ENCODE peak calls at places on chromosomes 5 and 9, in five cellular contexts. V is H1, U is GM12891, P is GM12878, Y is HepG2. Q is an unnamed sample.

GRCh38 chr5:169801324-169801777 is 164.3 kb downstream of the DOCK2 start:
- DNase-seq in P (no peak), V (no peak), Y (no peak), U (no peak), Q (no peak)

GRCh38 chr9:135552698-135553161 is 6.8 kb downstream of the OBP2A start:
- DNase-seq in P (no peak), Y (no peak), V (no peak), U (no peak), Q (no peak)

GRCh38 chr5:122153774-122154173 is 24.4 kb downstream of the ZNF474 start:
- DNase-seq in V (no peak), U (no peak), P (no peak), Y (no peak), Q (no peak)

GRCh38 chr9:20619492-20619860 is 2.8 kb downstream of the MLLT3 start:
- DNase-seq in U (no peak), V (no peak), P (no peak), Y (no peak), Q (no peak)

GRCh38 chr5:135008981-135009735 is 24.9 kb downstream of the PITX1 start:
- DNase-seq in V (no peak), P (no peak), U (no peak), Y (no peak), Q (no peak)

GRCh38 chr5:154267516-154267915 is 77.0 kb downstream of the GALNT10 start:
- DNase-seq in Y (no peak), V (no peak), U (no peak), P (no peak), Q (no peak)

GRCh38 chr5:16570121-16570815 is 46.5 kb downstream of the RETREG1 start:
- DNase-seq in U (no peak), Y (no peak), P (no peak), V (no peak), Q (no peak)

GRCh38 chr9:91411096-91411771 is 12.4 kb downstream of the NFIL3 start:
- DNase-seq in P (no peak), U (no peak), V (no peak), Y (no peak), Q (no peak)

GRCh38 chr9:108634164-108634563 is 221.6 kb downstream of the ACTL7B start:
- DNase-seq in V (no peak), U (no peak), P (no peak), Y (no peak), Q (no peak)

GRCh38 chr5:116861097-116861496 is 286.5 kb upstream of the SEMA6A start:
- DNase-seq in U (no peak), Y (no peak), P (no peak), V (no peak), Q (no peak)

GRCh38 chr5:68339921-68340321 is 124.4 kb downstream of the PIK3R1 start:
- DNase-seq in V (no peak), Y (no peak), P (no peak), U (no peak), Q (no peak)

GRCh38 chr9:87684627-87685204 is 41.2 kb upstream of the CTSL start:
- DNase-seq in Y (peak), P (no peak), V (no peak), U (no peak), Q (no peak)

GRCh38 chr5:16522096-16522495 is 56.5 kb upstream of the ZNF622 start:
- DNase-seq in V (no peak), U (no peak), Y (no peak), P (no peak), Q (no peak)

GRCh38 chr9:117400131-117400530 is 14.7 kb downstream of the ASTN2 start:
- DNase-seq in Y (no peak), V (no peak), U (no peak), P (no peak), Q (no peak)

GRCh38 chr5:82863260-82863659 is 213.9 kb downstream of the TMEM167A start:
- DNase-seq in P (no peak), Y (no peak), V (no peak), U (no peak), Q (no peak)

GRCh38 chr5:142906863-142907671 is 136.9 kb downstream of the ARHGAP26 start:
- DNase-seq in U (no peak), Y (no peak), P (no peak), V (no peak), Q (no peak)

GRCh38 chr5:133294380-133294779 is 242.6 kb downstream of the HSPA4 start:
- DNase-seq in Y (no peak), P (no peak), V (no peak), U (no peak), Q (no peak)

GRCh38 chr9:4298255-4299005 is 1.4 kb downstream of the GLIS3 start:
- DNase-seq in U (peak), P (no peak), V (no peak), Y (no peak), Q (peak)

GRCh38 chr5:174799146-174799545 is 74.8 kb downstream of the MSX2 start:
- DNase-seq in P (no peak), V (no peak), Y (no peak), U (no peak), Q (no peak)

GRCh38 chr5:108258001-108258400 is 123.9 kb downstream of the FBXL17 start:
- DNase-seq in P (no peak), U (no peak), V (no peak), Y (no peak), Q (no peak)

GRCh38 chr5:28286566-28286965 is 1248.2 kb upstream of the CDH9 start:
- DNase-seq in V (no peak), P (no peak), U (no peak), Y (no peak), Q (no peak)

GRCh38 chr9:101727621-101728524 is 10.6 kb downstream of the GRIN3A start:
- DNase-seq in P (no peak), V (no peak), Y (peak), U (peak), Q (no peak)

GRCh38 chr5:161269125-161269524 is 277.4 kb downstream of the GABRB2 start:
- DNase-seq in U (no peak), Y (no peak), V (no peak), P (no peak), Q (no peak)

GRCh38 chr9:27537027-27537435 is 7.4 kb upstream of the MOB3B start:
- DNase-seq in P (no peak), V (no peak), U (no peak), Y (peak), Q (no peak)

GRCh38 chr5:68528877-68529276 is 313.3 kb downstream of the PIK3R1 start:
- DNase-seq in U (no peak), P (no peak), V (no peak), Y (no peak), Q (no peak)

GRCh38 chr9:92634712-92635605 is 35.0 kb downstream of the IPPK start:
- DNase-seq in Y (peak), P (peak), V (peak), U (peak), Q (peak)

GRCh38 chr5:58849151-58849550 is 266.3 kb downstream of the RAB3C start:
- DNase-seq in V (no peak), Y (no peak), U (no peak), P (no peak), Q (no peak)

GRCh38 chr5:43106290-43106638 is 14.4 kb upstream of the ZNF131 start:
- DNase-seq in P (no peak), Y (no peak), U (no peak), V (no peak), Q (no peak)

GRCh38 chr5:153460421-153460820 is 30.0 kb upstream of the GRIA1 start:
- DNase-seq in U (no peak), P (no peak), V (no peak), Y (no peak), Q (no peak)

DNA sequence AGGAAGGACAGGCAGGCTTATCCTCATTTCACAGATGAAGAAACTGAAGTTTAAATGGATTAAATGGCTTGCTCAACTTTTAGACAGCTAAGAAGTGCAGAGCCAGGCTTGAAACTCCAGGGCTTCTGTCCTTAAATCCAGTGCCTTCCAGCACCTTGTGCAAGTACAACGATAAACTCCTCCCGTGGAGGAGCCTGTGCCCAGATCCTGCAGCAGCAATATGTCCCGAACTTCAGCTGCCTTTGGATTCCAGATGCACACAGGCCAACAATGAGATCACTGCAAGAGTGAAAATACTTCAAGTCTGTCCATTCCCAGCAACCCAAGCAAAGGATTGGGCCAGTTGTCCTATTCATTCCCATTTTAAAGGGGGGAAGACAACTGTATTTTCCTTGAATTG is 199.6 kb downstream of the CRB2 start:
- DNase-seq in U (no peak), P (no peak), V (no peak), Y (no peak), Q (no peak)
- TF ChIP-seq POLR2AphosphoS5 in U (no peak), P (no peak), V (no peak), Y (no peak), Q (no peak)

GRCh38 chr5:53856491-53856890 is 296.1 kb downstream of the NDUFS4 start:
- DNase-seq in P (no peak), Y (no peak), U (no peak), V (no peak), Q (no peak)
- TF ChIP-seq POLR2A in P (no peak), Y (no peak), U (no peak), V (no peak), Q (no peak)

GRCh38 chr9:89179920-89180667 is 1.5 kb upstream of the SHC3 start:
- DNase-seq in P (no peak), Y (peak), U (no peak), V (peak), Q (no peak)

GRCh38 chr9:89177021-89177400 is 1.6 kb downstream of the SHC3 start:
- DNase-seq in V (no peak), U (no peak), P (no peak), Y (no peak), Q (no peak)

GRCh38 chr9:89177401-89178161 is 1.0 kb downstream of the SHC3 start:
- DNase-seq in Y (no peak), U (no peak), P (no peak), V (no peak), Q (no peak)

GRCh38 chr9:89178162-89179120 is at the start of gene SHC3:
- DNase-seq in Y (no peak), V (no peak), P (no peak), U (no peak), Q (no peak)

DNA sequence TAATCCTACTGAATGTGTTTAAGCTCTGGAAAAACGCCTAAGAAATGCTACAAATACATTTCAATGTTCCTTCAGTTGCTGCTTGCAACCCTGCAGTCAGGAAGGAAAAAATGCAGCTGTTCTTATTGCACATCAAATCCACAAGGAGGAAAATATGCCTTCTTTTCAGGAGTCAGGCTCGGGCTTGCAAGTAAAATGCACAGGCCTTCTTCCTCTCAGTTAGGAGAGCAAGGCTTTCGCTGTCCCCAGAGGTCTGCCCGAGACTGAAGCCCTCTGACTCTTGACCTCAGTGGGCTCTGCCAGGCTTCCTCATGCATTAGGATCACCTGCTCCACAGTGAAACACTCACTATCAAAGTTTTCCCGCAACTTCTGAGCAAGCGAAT is 909 bp upstream of the SHC3 start:
- DNase-seq in U (no peak), V (no peak), P (no peak), Y (no peak), Q (no peak)
- TF ChIP-seq TAF1 in U (no peak), V (no peak), P (no peak), Y (no peak), Q (no peak)

GRCh38 chr5:3326569-3327232 is 268.9 kb upstream of the IRX1 start:
- DNase-seq in Y (no peak), P (no peak), V (no peak), U (no peak), Q (no peak)

GRCh38 chr5:3323144-3323543 is 272.5 kb upstream of the IRX1 start:
- DNase-seq in V (no peak), P (no peak), Y (no peak), U (no peak), Q (no peak)

GRCh38 chr5:3325811-3326568 is 269.6 kb upstream of the IRX1 start:
- DNase-seq in V (no peak), U (no peak), P (no peak), Y (no peak), Q (no peak)

GRCh38 chr5:3324421-3325101 is 271.1 kb upstream of the IRX1 start:
- DNase-seq in Y (no peak), U (no peak), P (no peak), V (no peak), Q (no peak)

DNA sequence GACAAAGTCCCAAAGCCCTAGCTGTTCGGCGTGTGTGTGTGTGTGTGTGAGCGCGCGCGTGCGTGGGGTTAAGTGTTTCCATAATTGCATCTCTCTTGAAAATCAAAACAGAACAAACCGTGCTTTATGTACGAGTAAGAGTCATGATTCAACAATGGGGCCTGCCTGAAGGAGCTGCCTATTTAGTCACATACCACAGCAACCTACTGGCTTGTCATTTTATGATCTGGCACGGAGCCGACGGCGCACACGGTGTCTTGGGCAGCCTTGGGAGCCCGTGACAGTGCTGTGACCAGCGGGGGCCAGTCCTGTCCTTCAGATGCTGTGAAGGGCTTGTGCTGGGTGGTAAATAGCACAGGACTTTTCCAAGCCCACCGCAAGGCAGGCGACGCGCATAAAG is 270.4 kb upstream of the IRX1 start:
- DNase-seq in P (no peak), U (no peak), V (no peak), Y (no peak), Q (no peak)
- TF ChIP-seq POLR2AphosphoS5 in P (no peak), U (no peak), V (no peak), Y (no peak), Q (no peak)

DNA sequence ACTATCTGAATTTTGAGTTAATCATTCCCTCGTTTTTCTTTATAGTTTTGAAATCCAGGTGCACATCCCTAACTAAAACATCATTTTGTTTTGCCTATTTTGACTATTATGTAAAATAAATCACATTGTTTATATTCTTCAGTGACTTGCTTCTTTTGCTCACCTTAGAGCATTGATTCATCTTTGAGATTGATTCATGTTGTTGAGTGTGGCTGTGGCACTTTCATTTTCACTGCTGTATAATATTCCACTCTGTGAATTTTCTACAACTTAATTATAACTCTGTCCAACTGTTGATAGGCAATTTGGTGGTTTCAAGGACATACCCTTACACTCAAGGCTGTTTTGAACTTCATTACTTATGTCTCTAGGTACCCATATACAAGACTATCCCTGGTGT is 12.5 kb downstream of the NKX2-5 start:
- DNase-seq in P (no peak), U (no peak), V (no peak), Y (no peak), Q (no peak)
- TF ChIP-seq POLR2A in P (no peak), U (no peak), V (no peak), Y (no peak), Q (no peak)

DNA sequence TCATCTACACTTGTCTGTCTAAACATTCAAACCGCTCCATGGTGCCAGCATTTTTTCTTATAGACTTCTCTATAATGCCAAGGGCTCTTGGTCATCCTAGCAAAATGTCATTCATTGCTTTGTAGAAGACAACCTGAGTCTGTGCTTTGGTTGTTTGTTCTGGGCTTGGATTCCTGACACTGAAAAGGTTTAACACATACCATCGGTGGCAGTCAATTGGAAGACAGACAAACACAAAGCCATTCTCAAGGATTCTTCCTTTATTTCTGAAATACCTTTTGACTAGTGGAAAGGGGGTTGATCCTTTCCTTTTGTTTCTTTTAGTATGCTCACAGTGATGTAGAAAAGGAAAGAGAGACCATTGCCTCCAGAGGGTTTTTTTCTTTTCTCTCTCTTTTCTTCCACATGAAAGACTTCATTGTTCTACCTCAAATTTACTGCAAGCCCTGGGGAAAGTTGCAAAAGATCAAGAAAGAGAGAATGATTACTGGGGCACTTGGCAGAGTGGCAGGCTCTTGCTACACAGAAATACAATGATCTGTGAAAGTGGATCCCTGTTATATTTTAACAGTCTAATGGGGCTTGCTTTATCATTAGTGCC is 66.4 kb upstream of the TMC1 start:
- DNase-seq in P (no peak), U (no peak), V (peak), Y (peak), Q (no peak)
- TF ChIP-seq TAF1 in P (no peak), U (no peak), V (no peak), Y (no peak), Q (no peak)

GRCh38 chr9:114972510-114972909 is 42.1 kb upstream of the TNFSF8 start:
- DNase-seq in Y (no peak), V (no peak), P (no peak), U (no peak), Q (no peak)
- TF ChIP-seq POLR2AphosphoS5 in Y (no peak), V (no peak), P (no peak), U (no peak), Q (no peak)

GRCh38 chr5:138180841-138181240 is 1.9 kb downstream of the KIF20A start:
- DNase-seq in Y (no peak), P (no peak), V (no peak), U (no peak), Q (no peak)

GRCh38 chr5:138177936-138178515 is 404 bp downstream of the BRD8 start:
- DNase-seq in Y (peak), U (no peak), P (no peak), V (no peak), Q (no peak)

GRCh38 chr5:138180183-138180782 is 1.4 kb downstream of the KIF20A start:
- DNase-seq in V (no peak), Y (peak), P (peak), U (no peak), Q (no peak)

GRCh38 chr5:138179277-138179857 is 455 bp downstream of the KIF20A start:
- DNase-seq in V (no peak), P (no peak), Y (peak), U (no peak), Q (no peak)

DNA sequence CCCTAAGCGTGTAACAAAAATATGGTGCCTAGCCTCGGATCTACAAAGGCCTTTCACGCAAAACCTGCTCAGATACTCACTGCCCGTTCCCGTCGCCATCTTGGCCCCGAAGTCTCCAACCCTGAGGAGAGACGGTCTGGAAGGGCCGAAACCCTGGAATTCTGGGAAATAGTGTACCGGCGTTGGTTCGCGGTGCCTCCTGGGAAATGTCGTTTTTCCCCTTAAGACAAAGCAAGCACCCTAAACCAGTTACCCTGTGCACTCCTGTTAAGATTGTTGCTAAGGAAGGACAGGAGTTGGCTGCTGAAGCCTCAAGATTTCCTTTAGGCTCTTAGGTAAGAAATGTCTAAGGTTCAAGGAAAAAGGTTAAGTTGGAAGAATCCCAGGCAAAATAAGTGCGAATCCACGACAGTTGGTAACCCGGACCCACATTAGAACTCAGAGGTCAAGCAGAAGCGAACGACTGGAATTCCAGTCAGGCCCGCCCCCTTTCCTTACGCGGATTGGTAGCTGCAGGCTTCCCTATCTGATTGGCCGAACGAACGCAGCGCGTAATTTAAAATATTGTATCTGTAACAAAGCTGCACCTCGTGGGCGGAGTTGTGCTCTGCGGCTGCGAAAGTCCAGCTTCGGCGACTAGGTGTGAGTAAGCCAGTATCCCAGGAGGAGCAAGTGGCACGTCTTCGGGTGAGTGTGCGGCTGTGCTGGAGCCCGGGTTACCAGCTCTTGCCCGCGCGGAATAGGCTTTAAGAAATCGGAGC is at the start of the genes BRD8 and KIF20A:
- DNase-seq in P (peak), Y (peak), U (peak), V (peak), Q (peak)
- TF ChIP-seq POLR2A in P (peak), Y (peak), U (peak), V (peak), Q (peak)

GRCh38 chr9:132114102-132114707 is 34.5 kb upstream of the MED27 start:
- DNase-seq in U (no peak), Y (peak), P (no peak), V (no peak), Q (no peak)

GRCh38 chr9:132121021-132121420 is 40.8 kb upstream of the NTNG2 start:
- DNase-seq in V (no peak), Y (no peak), U (no peak), P (no peak), Q (no peak)

GRCh38 chr9:132116583-132116982 is 36.9 kb upstream of the MED27 start:
- DNase-seq in Y (no peak), P (no peak), U (no peak), V (no peak), Q (no peak)
- TF ChIP-seq TAF1 in Y (no peak), P (no peak), U (no peak), V (no peak), Q (no peak)

Q was measured in GM12892.